ENCODE peak calls at places on chromosomes 12 and 14, in five cellular contexts. L is thyroid gland, R is endothelial cell of umbilical vein, A is IMR-90, T is Peyer's patch. J is an unnamed sample.

GRCh38 chr14:90109858-90110257 is 48.1 kb downstream of the KCNK13 start:
- DNase-seq in T (no peak), A (no peak), R (no peak), L (peak), J (no peak)

GRCh38 chr14:68549057-68549421 is 243.8 kb downstream of the ZFP36L1 start:
- DNase-seq in A (peak), L (no peak), R (no peak), T (no peak), J (no peak)

GRCh38 chr14:64732066-64732465 is 27.8 kb downstream of the PLEKHG3 start:
- DNase-seq in T (no peak), L (no peak), R (no peak), A (no peak), J (no peak)

GRCh38 chr12:26831959-26832816 is 806 bp downstream of the ITPR2 start:
- DNase-seq in A (peak), L (peak), R (peak), T (peak), J (no peak)

GRCh38 chr14:46818147-46818546 is 166.6 kb upstream of the RPL10L start:
- DNase-seq in R (no peak), L (no peak), T (no peak), A (no peak), J (no peak)

GRCh38 chr12:9750276-9751203 is 10.2 kb downstream of the CD69 start:
- DNase-seq in A (peak), R (peak), T (peak), L (peak), J (no peak)

GRCh38 chr12:132505105-132505851 is 15.3 kb downstream of the FBRSL1 start:
- DNase-seq in A (no peak), R (no peak), L (no peak), T (no peak), J (no peak)

GRCh38 chr12:32397703-32398102 is 1.7 kb upstream of the FGD4 start:
- DNase-seq in T (no peak), A (no peak), L (no peak), R (no peak), J (no peak)

GRCh38 chr12:66074561-66074960 is 56.0 kb downstream of the LLPH start:
- DNase-seq in L (no peak), A (peak), R (no peak), T (no peak), J (no peak)

GRCh38 chr12:53078425-53079225 is 565 bp downstream of the SPRYD3 start:
- DNase-seq in L (no peak), A (peak), T (peak), R (no peak), J (no peak)

GRCh38 chr12:94753071-94753779 is 102.9 kb upstream of the TMCC3 start:
- DNase-seq in A (no peak), L (peak), R (no peak), T (no peak), J (no peak)

GRCh38 chr12:117044311-117044710 is 54.9 kb downstream of the TESC start:
- DNase-seq in R (no peak), L (no peak), T (no peak), A (no peak), J (no peak)

DNA sequence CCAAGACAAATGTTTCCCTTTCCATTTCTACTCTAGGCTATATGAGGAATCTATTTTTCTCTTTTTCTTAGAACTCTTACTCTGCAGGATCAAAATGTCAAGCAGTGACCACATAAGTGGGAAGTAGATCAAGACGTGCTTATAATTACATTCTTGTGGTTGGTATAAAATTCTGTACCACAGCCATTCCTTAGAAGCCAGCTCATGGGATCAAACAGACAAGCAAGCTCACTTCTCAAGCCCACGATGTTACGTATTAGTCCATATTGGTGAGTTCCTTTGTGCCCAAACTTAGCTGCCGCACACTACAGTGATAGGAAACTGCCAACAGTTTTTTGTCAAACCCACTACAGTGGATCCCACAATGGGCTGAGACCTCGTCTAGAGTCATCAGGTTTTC is 53.4 kb downstream of the IFNG start:
- DNase-seq in A (no peak), T (no peak), L (no peak), R (no peak), J (no peak)
- TF ChIP-seq POLR2A in A (no peak), T (no peak), L (no peak), R (no peak), J (no peak)

DNA sequence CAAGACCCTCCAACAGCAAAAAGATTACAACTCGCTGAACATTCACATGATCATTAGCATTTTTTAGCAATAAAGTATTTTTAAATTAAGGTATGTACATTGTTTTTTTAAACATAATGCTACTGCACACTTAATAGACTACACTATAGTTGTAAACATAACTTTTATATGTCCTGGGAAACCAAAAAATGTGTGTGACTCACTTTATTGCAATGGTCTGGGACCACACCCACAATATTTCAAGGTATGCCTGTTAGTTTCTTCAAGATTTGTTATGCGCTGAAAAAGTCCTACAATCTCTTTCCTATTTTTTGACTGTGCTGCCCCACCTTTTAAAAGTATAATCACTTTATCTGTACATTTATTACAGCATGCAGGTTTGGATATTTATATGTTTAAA is 30.4 kb upstream of the PCNX4 start:
- DNase-seq in T (no peak), A (no peak), R (no peak), L (no peak), J (no peak)
- TF ChIP-seq POLR2A in T (no peak), A (no peak), R (no peak), L (no peak), J (no peak)

GRCh38 chr12:109573029-109573913 is at the start of the genes MMAB and MVK:
- DNase-seq in T (peak), A (peak), L (peak), R (peak), J (peak)
- TF ChIP-seq POLR2A in T (peak), A (peak), L (peak), R (peak), J (no peak)

DNA sequence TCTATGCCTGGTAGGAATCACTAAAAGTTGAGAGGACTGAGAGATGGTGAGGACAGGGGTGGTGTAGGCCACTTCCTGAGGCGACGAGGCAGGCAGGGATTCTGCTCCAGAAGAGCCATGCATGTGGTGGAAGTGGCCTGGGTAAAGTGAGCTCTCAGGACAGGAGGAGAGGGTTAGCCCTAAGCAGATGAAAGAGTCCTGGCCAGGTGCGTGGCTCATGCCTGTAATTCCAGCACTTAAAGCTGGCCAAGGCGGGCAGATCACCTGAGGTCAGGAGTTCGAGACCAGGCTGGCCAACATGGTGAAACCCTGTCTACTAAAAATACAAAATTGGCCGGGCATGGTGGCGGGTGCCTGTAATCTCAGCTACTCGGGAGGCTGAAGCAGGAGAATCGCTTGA is 8.5 kb downstream of the HSP90AA1 start:
- DNase-seq in A (no peak), T (no peak), L (no peak), R (no peak), J (no peak)
- TF ChIP-seq POLR2A in A (no peak), T (no peak), L (no peak), R (peak), J (no peak)

DNA sequence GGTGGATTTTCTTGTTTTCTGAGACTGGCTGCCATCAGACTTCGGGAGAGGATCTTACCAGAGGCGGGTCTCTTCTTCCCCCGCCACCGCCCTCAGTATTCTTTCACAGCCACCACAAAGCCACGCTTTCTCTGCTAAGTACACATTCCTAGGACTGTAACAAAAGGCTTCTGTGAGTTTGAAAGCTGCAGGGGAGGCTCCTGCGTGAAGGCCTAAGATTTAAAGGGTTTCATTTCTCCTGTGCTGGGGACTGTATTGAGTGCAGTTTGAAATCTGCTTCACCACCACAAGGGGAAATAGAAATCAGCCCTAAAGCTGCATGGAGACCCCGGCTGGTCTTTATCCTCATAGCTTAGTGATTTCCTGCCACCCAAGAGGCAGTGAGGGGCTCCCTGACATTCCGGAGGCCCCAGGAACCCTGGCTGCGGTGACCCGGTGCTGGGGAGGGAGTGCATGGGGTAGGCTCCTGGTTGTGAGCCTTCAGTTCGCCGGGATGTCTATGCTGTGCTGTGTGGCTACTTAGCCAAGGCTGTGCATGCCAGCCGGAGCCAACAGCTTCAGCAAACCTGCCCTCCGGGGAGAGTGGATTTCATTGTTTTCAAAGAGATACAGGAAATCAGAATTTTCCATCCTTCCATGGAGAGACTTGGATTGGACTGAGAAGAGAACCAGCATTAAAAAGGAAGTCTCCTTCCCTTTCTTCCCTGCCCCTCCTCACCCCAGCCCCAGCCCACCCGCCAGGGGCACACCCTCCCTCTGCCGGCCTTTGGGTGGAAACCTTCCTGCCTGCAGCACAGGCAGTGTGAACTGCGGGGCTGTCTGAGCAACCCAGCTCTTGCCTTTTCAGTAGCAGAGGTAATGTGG is 163.3 kb downstream of the ETV6 start:
- DNase-seq in L (no peak), R (peak), A (peak), T (peak), J (no peak)
- TF ChIP-seq POLR2A in L (no peak), R (peak), A (no peak), T (no peak), J (no peak)

GRCh38 chr12:113161415-113162016 is 12.0 kb downstream of the CFAP73 start:
- DNase-seq in L (peak), A (no peak), T (no peak), R (no peak), J (no peak)
- TF ChIP-seq POLR2A in L (no peak), A (no peak), T (no peak), R (no peak), J (no peak)

DNA sequence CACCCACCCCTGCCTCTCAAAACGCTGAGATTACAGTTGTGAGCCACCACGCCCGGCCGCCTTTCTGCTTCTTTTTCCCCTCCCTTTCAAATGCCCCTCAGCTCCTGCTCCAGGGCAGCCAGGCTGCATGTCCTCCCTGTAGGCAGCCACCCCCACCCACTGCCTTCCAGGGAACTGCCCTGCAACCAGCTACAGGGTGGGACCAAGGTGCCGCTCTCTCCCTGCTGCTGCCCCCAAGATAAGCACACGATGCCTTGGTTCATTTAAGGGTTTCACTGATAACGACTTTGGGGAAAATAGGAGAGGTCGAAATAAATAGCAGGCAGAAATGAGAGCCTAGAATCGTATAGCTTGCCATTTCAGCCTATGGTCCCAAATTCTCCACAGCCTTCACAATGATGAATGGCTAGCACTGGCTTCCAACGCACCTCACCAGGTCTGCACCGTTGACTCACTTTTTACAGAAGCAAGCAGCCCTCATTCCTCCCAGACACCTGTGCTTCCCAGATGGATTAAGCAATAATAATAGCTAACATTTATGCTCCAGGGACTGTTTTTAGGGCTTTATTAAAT is 40.7 kb downstream of the ATG14 start:
- DNase-seq in A (no peak), T (no peak), L (no peak), R (no peak), J (no peak)
- TF ChIP-seq POLR2A in A (no peak), T (no peak), L (no peak), R (no peak), J (no peak)